ENCODE peak calls at places on chromosomes 5 and 9, in nine cellular contexts. One of them, this sample, is unnamed.

GRCh38 chr5:180820788-180821321 is 18.2 kb upstream of the MGAT1 start:
- DNase-seq in cardiac fibroblast: no peak
- DNase-seq in stomach: no peak
- DNase-seq in SK-MEL-5: peak
- DNase-seq in NCI-H1694 treated with DMSO at 0.1 percent for 48 hours: no peak
- DNase-seq in fibroblast of lung: no peak
- DNase-seq in T follicular helper cell: no peak
- DNase-seq in stimulated activated naive CD8-positive, alpha-beta T cell treated with anti-CD3 and anti-CD28 coated beads, Interleukin-15, Interleukin-2, amounts not matched to agents 100 U/mL and 50 U/mL, for 24 hours: no peak
- DNase-seq in spleen: no peak
- DNase-seq in this sample: no peak

GRCh38 chr5:141669519-141669918 is 12.5 kb downstream of the ARAP3 start:
- DNase-seq in stomach: no peak
- DNase-seq in fibroblast of lung: no peak
- DNase-seq in NCI-H1694 treated with DMSO at 0.1 percent for 48 hours: no peak
- DNase-seq in SK-MEL-5: peak
- DNase-seq in T follicular helper cell: no peak
- DNase-seq in cardiac fibroblast: no peak
- DNase-seq in spleen: no peak
- DNase-seq in stimulated activated naive CD8-positive, alpha-beta T cell treated with anti-CD3 and anti-CD28 coated beads, Interleukin-15, Interleukin-2, amounts not matched to agents 100 U/mL and 50 U/mL, for 24 hours: no peak
- DNase-seq in this sample: no peak

GRCh38 chr9:14400658-14400995 is 86.7 kb upstream of the NFIB start:
- DNase-seq in T follicular helper cell: no peak
- DNase-seq in cardiac fibroblast: peak
- DNase-seq in fibroblast of lung: peak
- DNase-seq in NCI-H1694 treated with DMSO at 0.1 percent for 48 hours: peak
- DNase-seq in stomach: peak
- DNase-seq in SK-MEL-5: peak
- DNase-seq in stimulated activated naive CD8-positive, alpha-beta T cell treated with anti-CD3 and anti-CD28 coated beads, Interleukin-15, Interleukin-2, amounts not matched to agents 100 U/mL and 50 U/mL, for 24 hours: no peak
- DNase-seq in spleen: no peak
- DNase-seq in this sample: peak

GRCh38 chr5:179802950-179803562 is 3.6 kb downstream of the MGAT4B start:
- DNase-seq in fibroblast of lung: no peak
- DNase-seq in stimulated activated naive CD8-positive, alpha-beta T cell treated with anti-CD3 and anti-CD28 coated beads, Interleukin-15, Interleukin-2, amounts not matched to agents 100 U/mL and 50 U/mL, for 24 hours: no peak
- DNase-seq in SK-MEL-5: no peak
- DNase-seq in spleen: peak
- DNase-seq in stomach: no peak
- DNase-seq in T follicular helper cell: no peak
- DNase-seq in cardiac fibroblast: no peak
- DNase-seq in NCI-H1694 treated with DMSO at 0.1 percent for 48 hours: no peak
- DNase-seq in this sample: no peak

GRCh38 chr5:159548517-159548916 is 218.2 kb upstream of the IL12B start:
- DNase-seq in stimulated activated naive CD8-positive, alpha-beta T cell treated with anti-CD3 and anti-CD28 coated beads, Interleukin-15, Interleukin-2, amounts not matched to agents 100 U/mL and 50 U/mL, for 24 hours: no peak
- DNase-seq in fibroblast of lung: no peak
- DNase-seq in NCI-H1694 treated with DMSO at 0.1 percent for 48 hours: no peak
- DNase-seq in T follicular helper cell: no peak
- DNase-seq in SK-MEL-5: no peak
- DNase-seq in cardiac fibroblast: no peak
- DNase-seq in stomach: no peak
- DNase-seq in spleen: no peak
- DNase-seq in this sample: no peak

GRCh38 chr5:175741556-175741955 is 83.7 kb downstream of the HRH2 start:
- DNase-seq in fibroblast of lung: no peak
- DNase-seq in NCI-H1694 treated with DMSO at 0.1 percent for 48 hours: no peak
- DNase-seq in stomach: no peak
- DNase-seq in T follicular helper cell: no peak
- DNase-seq in cardiac fibroblast: no peak
- DNase-seq in spleen: no peak
- DNase-seq in stimulated activated naive CD8-positive, alpha-beta T cell treated with anti-CD3 and anti-CD28 coated beads, Interleukin-15, Interleukin-2, amounts not matched to agents 100 U/mL and 50 U/mL, for 24 hours: no peak
- DNase-seq in SK-MEL-5: no peak
- DNase-seq in this sample: no peak

GRCh38 chr5:160398806-160399205 is 1.0 kb downstream of the FAM200C start:
- DNase-seq in SK-MEL-5: no peak
- DNase-seq in fibroblast of lung: peak
- DNase-seq in T follicular helper cell: no peak
- DNase-seq in stomach: no peak
- DNase-seq in NCI-H1694 treated with DMSO at 0.1 percent for 48 hours: no peak
- DNase-seq in stimulated activated naive CD8-positive, alpha-beta T cell treated with anti-CD3 and anti-CD28 coated beads, Interleukin-15, Interleukin-2, amounts not matched to agents 100 U/mL and 50 U/mL, for 24 hours: no peak
- DNase-seq in spleen: no peak
- DNase-seq in cardiac fibroblast: peak
- DNase-seq in this sample: peak

GRCh38 chr5:72280655-72281069 is 39.4 kb downstream of the MRPS27 start:
- DNase-seq in cardiac fibroblast: peak
- DNase-seq in T follicular helper cell: no peak
- DNase-seq in fibroblast of lung: peak
- DNase-seq in NCI-H1694 treated with DMSO at 0.1 percent for 48 hours: peak
- DNase-seq in stimulated activated naive CD8-positive, alpha-beta T cell treated with anti-CD3 and anti-CD28 coated beads, Interleukin-15, Interleukin-2, amounts not matched to agents 100 U/mL and 50 U/mL, for 24 hours: no peak
- DNase-seq in SK-MEL-5: peak
- DNase-seq in spleen: no peak
- DNase-seq in stomach: no peak
- DNase-seq in this sample: peak

GRCh38 chr5:32734822-32735378 is 23.8 kb downstream of the NPR3 start:
- DNase-seq in stimulated activated naive CD8-positive, alpha-beta T cell treated with anti-CD3 and anti-CD28 coated beads, Interleukin-15, Interleukin-2, amounts not matched to agents 100 U/mL and 50 U/mL, for 24 hours: no peak
- DNase-seq in fibroblast of lung: no peak
- DNase-seq in SK-MEL-5: no peak
- DNase-seq in cardiac fibroblast: no peak
- DNase-seq in NCI-H1694 treated with DMSO at 0.1 percent for 48 hours: no peak
- DNase-seq in T follicular helper cell: no peak
- DNase-seq in spleen: no peak
- DNase-seq in stomach: no peak
- DNase-seq in this sample: no peak

GRCh38 chr9:135358161-135358940 is 121.2 kb upstream of the PPP1R26 start:
- DNase-seq in stimulated activated naive CD8-positive, alpha-beta T cell treated with anti-CD3 and anti-CD28 coated beads, Interleukin-15, Interleukin-2, amounts not matched to agents 100 U/mL and 50 U/mL, for 24 hours: no peak
- DNase-seq in cardiac fibroblast: no peak
- DNase-seq in stomach: no peak
- DNase-seq in fibroblast of lung: no peak
- DNase-seq in SK-MEL-5: no peak
- DNase-seq in spleen: no peak
- DNase-seq in T follicular helper cell: no peak
- DNase-seq in NCI-H1694 treated with DMSO at 0.1 percent for 48 hours: no peak
- DNase-seq in this sample: no peak

GRCh38 chr5:100647461-100648230 is 112.5 kb downstream of the FAM174A start:
- DNase-seq in spleen: no peak
- DNase-seq in stomach: peak
- DNase-seq in T follicular helper cell: no peak
- DNase-seq in fibroblast of lung: peak
- DNase-seq in NCI-H1694 treated with DMSO at 0.1 percent for 48 hours: no peak
- DNase-seq in SK-MEL-5: no peak
- DNase-seq in stimulated activated naive CD8-positive, alpha-beta T cell treated with anti-CD3 and anti-CD28 coated beads, Interleukin-15, Interleukin-2, amounts not matched to agents 100 U/mL and 50 U/mL, for 24 hours: no peak
- DNase-seq in cardiac fibroblast: peak
- DNase-seq in this sample: peak

GRCh38 chr9:84597131-84597530 is 72.4 kb upstream of the NTRK2 start:
- DNase-seq in spleen: no peak
- DNase-seq in stomach: no peak
- DNase-seq in T follicular helper cell: no peak
- DNase-seq in fibroblast of lung: no peak
- DNase-seq in cardiac fibroblast: no peak
- DNase-seq in NCI-H1694 treated with DMSO at 0.1 percent for 48 hours: no peak
- DNase-seq in SK-MEL-5: no peak
- DNase-seq in stimulated activated naive CD8-positive, alpha-beta T cell treated with anti-CD3 and anti-CD28 coated beads, Interleukin-15, Interleukin-2, amounts not matched to agents 100 U/mL and 50 U/mL, for 24 hours: no peak
- DNase-seq in this sample: peak

GRCh38 chr5:14476791-14477435 is 104.7 kb upstream of the OTULINL start:
- DNase-seq in stimulated activated naive CD8-positive, alpha-beta T cell treated with anti-CD3 and anti-CD28 coated beads, Interleukin-15, Interleukin-2, amounts not matched to agents 100 U/mL and 50 U/mL, for 24 hours: no peak
- DNase-seq in stomach: no peak
- DNase-seq in T follicular helper cell: no peak
- DNase-seq in cardiac fibroblast: peak
- DNase-seq in spleen: no peak
- DNase-seq in NCI-H1694 treated with DMSO at 0.1 percent for 48 hours: no peak
- DNase-seq in fibroblast of lung: peak
- DNase-seq in SK-MEL-5: no peak
- DNase-seq in this sample: peak

GRCh38 chr5:112492291-112492690 is 73.2 kb upstream of the EPB41L4A start:
- DNase-seq in stimulated activated naive CD8-positive, alpha-beta T cell treated with anti-CD3 and anti-CD28 coated beads, Interleukin-15, Interleukin-2, amounts not matched to agents 100 U/mL and 50 U/mL, for 24 hours: peak
- DNase-seq in NCI-H1694 treated with DMSO at 0.1 percent for 48 hours: peak
- DNase-seq in SK-MEL-5: peak
- DNase-seq in T follicular helper cell: no peak
- DNase-seq in cardiac fibroblast: peak
- DNase-seq in stomach: peak
- DNase-seq in fibroblast of lung: peak
- DNase-seq in spleen: no peak
- DNase-seq in this sample: peak

GRCh38 chr5:160833806-160834205 is 18.2 kb downstream of the ATP10B start:
- DNase-seq in NCI-H1694 treated with DMSO at 0.1 percent for 48 hours: no peak
- DNase-seq in stomach: no peak
- DNase-seq in fibroblast of lung: no peak
- DNase-seq in SK-MEL-5: no peak
- DNase-seq in spleen: no peak
- DNase-seq in stimulated activated naive CD8-positive, alpha-beta T cell treated with anti-CD3 and anti-CD28 coated beads, Interleukin-15, Interleukin-2, amounts not matched to agents 100 U/mL and 50 U/mL, for 24 hours: no peak
- DNase-seq in cardiac fibroblast: no peak
- DNase-seq in T follicular helper cell: no peak
- DNase-seq in this sample: no peak

GRCh38 chr5:32232441-32233219 is 58.5 kb upstream of the GOLPH3 start:
- DNase-seq in fibroblast of lung: peak
- DNase-seq in T follicular helper cell: peak
- DNase-seq in cardiac fibroblast: peak
- DNase-seq in stomach: peak
- DNase-seq in SK-MEL-5: peak
- DNase-seq in spleen: peak
- DNase-seq in stimulated activated naive CD8-positive, alpha-beta T cell treated with anti-CD3 and anti-CD28 coated beads, Interleukin-15, Interleukin-2, amounts not matched to agents 100 U/mL and 50 U/mL, for 24 hours: peak
- DNase-seq in NCI-H1694 treated with DMSO at 0.1 percent for 48 hours: peak
- DNase-seq in this sample: peak

GRCh38 chr5:16461782-16462181 is 3.8 kb downstream of the ZNF622 start:
- DNase-seq in stimulated activated naive CD8-positive, alpha-beta T cell treated with anti-CD3 and anti-CD28 coated beads, Interleukin-15, Interleukin-2, amounts not matched to agents 100 U/mL and 50 U/mL, for 24 hours: no peak
- DNase-seq in cardiac fibroblast: peak
- DNase-seq in stomach: no peak
- DNase-seq in T follicular helper cell: no peak
- DNase-seq in NCI-H1694 treated with DMSO at 0.1 percent for 48 hours: no peak
- DNase-seq in fibroblast of lung: peak
- DNase-seq in SK-MEL-5: peak
- DNase-seq in spleen: no peak
- DNase-seq in this sample: peak

GRCh38 chr5:149313151-149313841 is 32.0 kb upstream of the GRPEL2 start:
- DNase-seq in SK-MEL-5: no peak
- DNase-seq in stomach: no peak
- DNase-seq in cardiac fibroblast: no peak
- DNase-seq in stimulated activated naive CD8-positive, alpha-beta T cell treated with anti-CD3 and anti-CD28 coated beads, Interleukin-15, Interleukin-2, amounts not matched to agents 100 U/mL and 50 U/mL, for 24 hours: no peak
- DNase-seq in NCI-H1694 treated with DMSO at 0.1 percent for 48 hours: no peak
- DNase-seq in spleen: no peak
- DNase-seq in T follicular helper cell: no peak
- DNase-seq in fibroblast of lung: no peak
- DNase-seq in this sample: no peak

GRCh38 chr9:95822583-95823431 is 52.7 kb upstream of the ERCC6L2 start:
- DNase-seq in spleen: no peak
- DNase-seq in SK-MEL-5: no peak
- DNase-seq in fibroblast of lung: peak
- DNase-seq in cardiac fibroblast: peak
- DNase-seq in stomach: no peak
- DNase-seq in stimulated activated naive CD8-positive, alpha-beta T cell treated with anti-CD3 and anti-CD28 coated beads, Interleukin-15, Interleukin-2, amounts not matched to agents 100 U/mL and 50 U/mL, for 24 hours: peak
- DNase-seq in NCI-H1694 treated with DMSO at 0.1 percent for 48 hours: no peak
- DNase-seq in T follicular helper cell: no peak
- DNase-seq in this sample: peak

GRCh38 chr9:132350861-132351315 is 3.9 kb downstream of the SETX start:
- DNase-seq in stomach: no peak
- DNase-seq in NCI-H1694 treated with DMSO at 0.1 percent for 48 hours: no peak
- DNase-seq in T follicular helper cell: no peak
- DNase-seq in stimulated activated naive CD8-positive, alpha-beta T cell treated with anti-CD3 and anti-CD28 coated beads, Interleukin-15, Interleukin-2, amounts not matched to agents 100 U/mL and 50 U/mL, for 24 hours: peak
- DNase-seq in cardiac fibroblast: peak
- DNase-seq in SK-MEL-5: no peak
- DNase-seq in fibroblast of lung: no peak
- DNase-seq in spleen: no peak
- DNase-seq in this sample: peak

GRCh38 chr9:91004484-91004883 is 202.9 kb downstream of the SYK start:
- DNase-seq in SK-MEL-5: no peak
- DNase-seq in fibroblast of lung: no peak
- DNase-seq in stomach: no peak
- DNase-seq in T follicular helper cell: no peak
- DNase-seq in cardiac fibroblast: no peak
- DNase-seq in stimulated activated naive CD8-positive, alpha-beta T cell treated with anti-CD3 and anti-CD28 coated beads, Interleukin-15, Interleukin-2, amounts not matched to agents 100 U/mL and 50 U/mL, for 24 hours: no peak
- DNase-seq in spleen: no peak
- DNase-seq in NCI-H1694 treated with DMSO at 0.1 percent for 48 hours: no peak
- DNase-seq in this sample: no peak

This sample was measured in EL.